ENCODE peak calls at places on chromosomes 6 and 20, in ten cellular contexts. C is GM12865, Q is dorsolateral prefrontal cortex, W is cardiac muscle cell, D is psoas muscle, L is H1, M is stomach, F is PC-3, U is heart right ventricle, S is lung. R is an unnamed sample.

GRCh38 chr20:46265539-46265938 is 42.8 kb downstream of the CDH22 start:
- DNase-seq in C (no peak), Q (no peak), W (no peak), D (no peak), L (no peak), M (no peak), F (no peak), U (no peak), S (no peak), R (no peak)

GRCh38 chr20:53917145-53918009 is 153.0 kb downstream of the BCAS1 start:
- DNase-seq in C (peak; percentile 90), Q (no peak), W (peak; percentile 94), D (peak; percentile 69), L (no peak), M (peak; percentile 44), F (peak; percentile 76), U (peak; percentile 44), S (no peak), R (peak; percentile 85)

GRCh38 chr20:36919715-36920333 is 31.7 kb downstream of the SAMHD1 start:
- DNase-seq in C (peak; percentile 71), Q (no peak), W (peak; percentile 72), D (no peak), L (no peak), M (no peak), F (peak; percentile 78), U (no peak), S (no peak), R (peak; percentile 38)

GRCh38 chr20:63169731-63170130 is 46.2 kb downstream of the YTHDF1 start:
- DNase-seq in C (no peak), Q (no peak), W (no peak), D (no peak), L (no peak), M (no peak), F (no peak), U (no peak), S (no peak), R (no peak)

GRCh38 chr6:9502991-9503761 is 911.7 kb downstream of the TFAP2A start:
- DNase-seq in C (no peak), Q (no peak), W (peak; percentile 88), D (no peak), L (no peak), M (no peak), F (peak; percentile 96), U (no peak), S (no peak), R (no peak)

GRCh38 chr6:118660218-118660569 is 8.8 kb upstream of the CEP85L start:
- DNase-seq in C (no peak), Q (no peak), W (peak; percentile 28), D (no peak), L (no peak), M (no peak), F (no peak), U (no peak), S (no peak), R (no peak)

GRCh38 chr6:38149526-38149925 is 330.0 kb downstream of the ZFAND3 start:
- DNase-seq in C (no peak), Q (no peak), W (no peak), D (no peak), L (no peak), M (no peak), F (no peak), U (no peak), S (no peak), R (no peak)

GRCh38 chr20:1382670-1383069 is 10.2 kb downstream of the FKBP1A start:
- DNase-seq in C (no peak), Q (no peak), W (no peak), D (no peak), L (no peak), M (no peak), F (no peak), U (no peak), S (no peak), R (no peak)

GRCh38 chr6:68572525-68572924 is 62.6 kb upstream of the ADGRB3 start:
- DNase-seq in C (peak; percentile 75), Q (no peak), W (peak; percentile 16), D (no peak), L (peak; percentile 15), M (no peak), F (peak; percentile 64), U (no peak), S (no peak), R (peak; percentile 35)

GRCh38 chr20:5918856-5919633 is 31.3 kb downstream of the TRMT6 start:
- DNase-seq in C (peak; percentile 7), Q (no peak), W (peak; percentile 62), D (no peak), L (no peak), M (no peak), F (peak; percentile 82), U (no peak), S (no peak), R (no peak)

GRCh38 chr6:122753688-122754056 is 25.8 kb upstream of the FABP7 start:
- DNase-seq in C (no peak), Q (no peak), W (peak; percentile 5), D (no peak), L (no peak), M (no peak), F (no peak), U (no peak), S (peak; percentile 50), R (no peak)

GRCh38 chr20:48706710-48707339 is 121.0 kb downstream of the PREX1 start:
- DNase-seq in C (no peak), Q (no peak), W (no peak), D (peak; percentile 74), L (no peak), M (no peak), F (no peak), U (peak; percentile 43), S (no peak), R (no peak)
- TF ChIP-seq CTCF in C (no peak), Q (no peak), W (no peak), D (no peak), L (peak; percentile 42), M (no peak), F (no peak), U (no peak), S (no peak), R (peak; percentile 27)

DNA sequence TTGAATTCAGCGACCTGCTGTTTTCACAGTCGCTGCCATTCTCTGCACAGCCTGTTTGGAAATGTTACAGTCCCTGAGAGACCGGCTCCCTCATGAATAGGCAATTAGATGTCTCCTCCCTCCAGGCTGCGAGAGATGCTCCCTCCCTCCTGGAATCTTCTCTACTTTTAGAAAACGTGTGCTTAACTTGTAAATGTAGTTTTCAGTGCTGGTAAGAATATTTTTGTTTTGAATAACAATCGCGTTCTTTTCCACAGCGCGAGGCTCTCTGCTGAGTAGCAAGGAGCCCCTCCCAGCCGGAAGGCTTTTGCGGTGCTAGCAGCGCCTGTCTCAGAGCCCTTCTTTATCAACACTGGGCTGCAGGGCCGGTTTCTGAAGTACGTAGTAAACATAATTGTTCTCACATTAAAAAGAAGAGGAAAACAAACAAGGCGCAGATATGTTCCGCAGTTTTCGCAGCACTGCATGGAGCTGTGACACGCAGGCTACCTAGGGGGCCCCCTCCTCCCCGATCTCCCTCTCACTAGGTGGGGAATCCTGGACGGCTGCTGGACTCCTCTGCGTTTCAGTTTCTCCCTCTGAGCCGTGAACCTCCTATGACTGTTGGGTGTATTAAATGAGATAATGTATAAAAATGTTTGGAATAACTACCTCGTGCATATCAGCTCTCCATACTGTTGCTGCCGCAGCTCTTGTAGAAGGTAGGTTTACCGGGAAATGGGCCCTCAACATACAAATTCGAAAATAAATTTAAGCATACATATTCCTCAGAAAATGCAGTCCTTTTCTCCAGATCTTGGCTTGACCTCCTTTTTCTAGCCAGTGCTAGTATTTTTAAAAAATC is 79.0 kb upstream of the SPACA1 start:
- DNase-seq in C (peak; percentile 45), Q (peak; percentile 34), W (peak; percentile 27), D (no peak), L (no peak), M (peak; percentile 26), F (peak; percentile 11), U (no peak), S (peak; percentile 50), R (no peak)
- H3K4me3 ChIP-seq in C (peak overlapping the region; percentile 42), Q (peak overlapping the region; percentile 57), W (peak overlapping the region; percentile 32), D (peak overlapping the region; percentile 59), L (peak overlapping the region; percentile 63), M (peak overlapping the region; percentile 35), F (peak overlapping the region; percentile 23), U (peak overlapping the region; percentile 43), S (no peak overlapping the region), R (peak overlapping the region; percentile 32)

DNA sequence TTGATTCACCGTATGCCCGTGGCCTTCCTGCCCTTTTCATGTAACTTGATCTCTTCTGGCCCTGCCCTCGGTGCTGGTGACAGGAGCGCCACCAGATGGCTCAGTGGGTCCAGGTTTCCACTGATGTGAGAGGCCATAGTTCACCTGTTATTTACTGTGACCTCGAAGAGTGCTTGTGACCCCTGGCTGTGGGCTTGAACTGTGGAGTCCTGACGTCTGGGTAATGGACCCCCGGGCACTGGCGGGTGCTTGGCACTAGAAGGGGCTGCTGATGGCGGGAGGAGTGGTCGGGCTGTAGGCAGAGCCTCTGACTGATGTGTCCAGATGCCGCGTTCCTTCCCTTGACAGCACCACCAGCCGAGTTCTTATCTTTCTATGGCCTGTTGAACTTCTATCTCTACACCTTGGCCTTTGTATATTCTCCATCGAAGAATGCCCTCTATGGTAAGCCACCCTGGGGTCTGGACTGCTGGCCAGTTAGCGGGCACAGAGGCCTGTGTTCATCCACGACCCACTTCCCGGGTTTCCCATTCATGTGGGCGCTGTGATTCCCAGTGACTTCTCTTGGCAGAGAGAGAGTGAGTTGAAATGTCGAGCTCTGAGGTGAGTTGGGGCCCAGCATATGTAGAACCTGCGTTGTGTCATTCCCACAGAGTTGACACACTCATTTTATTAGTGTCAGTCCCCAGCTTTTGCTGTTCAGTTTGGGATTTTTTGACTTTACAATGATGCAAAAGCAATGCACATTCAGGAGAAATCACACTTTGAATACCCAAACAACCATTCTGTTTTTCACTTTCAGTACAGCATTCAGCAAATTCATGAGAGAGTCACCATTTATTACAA is 14.9 kb downstream of the DYNLT1 start:
- DNase-seq in C (no peak), Q (no peak), W (no peak), D (peak; percentile 78), L (no peak), M (peak; percentile 39), F (peak; percentile 12), U (no peak), S (no peak), R (no peak)
- TF ChIP-seq CTCF in C (no peak), Q (no peak), W (no peak), D (peak; percentile 63), L (peak; percentile 65), M (no peak), F (peak; percentile 53), U (peak; percentile 28), S (no peak), R (peak; percentile 21)

DNA sequence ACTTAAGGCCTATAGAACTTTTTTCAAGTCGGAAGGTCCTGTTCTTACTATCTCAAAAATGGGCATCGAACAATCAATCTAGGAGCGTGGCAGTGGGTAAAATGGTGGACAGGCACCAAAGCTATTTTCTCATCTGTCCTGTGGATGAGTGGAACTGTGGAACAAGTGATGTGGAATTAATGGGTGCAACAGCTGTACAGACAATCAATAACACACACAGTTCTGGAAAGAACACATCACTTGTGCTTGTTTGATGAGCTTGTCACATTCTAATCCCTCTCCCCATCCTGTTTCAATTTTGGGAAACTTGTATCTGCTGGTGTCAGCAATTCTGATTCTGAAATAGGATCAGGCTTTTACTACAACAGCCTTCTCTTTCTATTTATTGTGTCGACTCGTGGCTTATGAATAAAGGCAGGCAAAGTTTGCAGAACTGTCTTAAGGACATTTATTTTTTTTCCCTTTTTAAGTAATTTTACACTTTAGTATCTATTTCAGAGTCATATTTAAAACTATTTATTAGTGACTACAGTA is 11.5 kb downstream of the RBM24 start:
- DNase-seq in C (no peak), Q (no peak), W (no peak), D (no peak), L (no peak), M (no peak), F (no peak), U (no peak), S (no peak), R (no peak)
- H3K4me3 ChIP-seq in C (no peak overlapping the region), Q (no peak overlapping the region), W (no peak overlapping the region), D (peak overlapping the region; percentile 93), L (no peak overlapping the region), M (no peak overlapping the region), F (no peak overlapping the region), U (peak overlapping the region; percentile 44), S (no peak overlapping the region), R (no peak overlapping the region)